ENCODE peak calls at places on chromosomes 13 and 19, in six cellular contexts. W is amniotic stem cell; G is retinal pigment epithelial cell; I is stimulated activated CD4-positive, alpha-beta T cell treated with anti-CD3 and anti-CD28 coated beads, Interleukin-12 subunit alpha, Interleukin-12 subunit beta, amount 100 ng/mL, for 4 hours; L is spleen; F is small intestine. A is an unnamed sample.
A peak's percentile ranks its signal among the peaks of the same experiment; 100 is the strongest.

GRCh38 chr13:25018729-25019115 is 77.2 kb upstream of the PABPC3 start:
- DNase-seq in L (no peak), I (no peak), W (no peak), F (no peak), G (no peak), A (no peak)

GRCh38 chr19:40366697-40367561 is 18.4 kb downstream of the PLD3 start:
- DNase-seq in W (no peak), I (no peak), G (no peak), L (no peak), F (no peak), A (peak; percentile 82)

GRCh38 chr19:19820774-19821315 is 705 bp downstream of the ZNF506 start:
- DNase-seq in F (no peak), G (no peak), W (no peak), L (no peak), I (no peak), A (no peak)

GRCh38 chr13:99895428-99895998 is 76.1 kb downstream of the ZIC5 start:
- DNase-seq in I (peak; percentile 8), W (no peak), F (no peak), G (no peak), L (no peak), A (no peak)

GRCh38 chr19:3983936-3984583 is 1.2 kb downstream of the EEF2 start:
- DNase-seq in W (peak; percentile 27), G (no peak), F (peak; percentile 88), I (peak; percentile 38), L (peak; percentile 87), A (peak; percentile 74)

GRCh38 chr13:26246154-26246553 is 7.8 kb upstream of the CDK8 start:
- DNase-seq in L (no peak), G (no peak), I (no peak), W (no peak), F (no peak), A (no peak)

GRCh38 chr19:54160182-54160811 is 776 bp upstream of the LENG1 start:
- DNase-seq in F (peak; percentile 27), I (no peak), L (peak; percentile 81), W (no peak), G (no peak), A (no peak)

GRCh38 chr13:40171566-40171965 is 494.9 kb downstream of the FOXO1 start:
- DNase-seq in F (no peak), I (no peak), G (no peak), W (no peak), L (no peak), A (no peak)

GRCh38 chr19:50050406-50051223 is 24.8 kb downstream of the ZNF473 start:
- DNase-seq in F (peak; percentile 43), W (peak; percentile 85), G (no peak), I (peak; percentile 84), L (peak; percentile 91), A (peak; percentile 91)

GRCh38 chr13:42876270-42876714 is 94.9 kb downstream of the FAM216B start:
- DNase-seq in G (no peak), I (no peak), F (no peak), W (no peak), L (no peak), A (no peak)

GRCh38 chr19:29673451-29674371 is 8.4 kb downstream of the PLEKHF1 start:
- DNase-seq in W (no peak), F (no peak), G (no peak), I (no peak), L (peak; percentile 84), A (peak; percentile 62)

GRCh38 chr19:43634877-43635560 is 4.6 kb downstream of the CADM4 start:
- DNase-seq in I (no peak), F (no peak), G (no peak), L (no peak), W (no peak), A (no peak)

GRCh38 chr13:106561551-106562170 is 6.3 kb downstream of the ARGLU1 start:
- DNase-seq in L (no peak), W (no peak), G (no peak), I (peak; percentile 27), F (no peak), A (no peak)

GRCh38 chr13:110307697-110308376 is 753 bp downstream of the COL4A2 start:
- DNase-seq in I (no peak), L (no peak), F (no peak), W (no peak), G (no peak), A (no peak)

GRCh38 chr13:19154843-19155242 is 26.8 kb downstream of the TUBA3C start:
- DNase-seq in G (no peak), I (no peak), L (no peak), W (no peak), F (no peak), A (peak; percentile 57)

GRCh38 chr13:109517516-109517915 is 268.9 kb downstream of the IRS2 start:
- DNase-seq in G (no peak), F (no peak), L (no peak), I (no peak), W (no peak), A (no peak)

GRCh38 chr13:52695856-52696255 is 43.2 kb downstream of the SUGT1 start:
- DNase-seq in W (no peak), I (no peak), F (no peak), G (no peak), L (no peak), A (no peak)

GRCh38 chr19:44051654-44052402 is at the start of gene ZNF223:
- DNase-seq in F (peak; percentile 99), I (peak; percentile 70), W (peak; percentile 84), L (peak; percentile 94), G (peak; percentile 75), A (peak; percentile 97)

GRCh38 chr13:33349314-33349995 is 63.9 kb upstream of the STARD13 start:
- DNase-seq in L (no peak), W (no peak), I (no peak), G (no peak), F (no peak), A (no peak)